ENCODE peak calls at places on chromosomes 11 and 22, in six cellular contexts. R is cardiac muscle cell, Y is IMR-90, W is SK-N-SH, C is MM.1S, G is tibial nerve. B is an unnamed sample.
A peak's percentile ranks its signal among the peaks of the same experiment; 100 is the strongest.

GRCh38 chr11:20337526-20338154 is 25.9 kb upstream of the HTATIP2 start:
- DNase-seq in R (peak; percentile 54), Y (peak; percentile 11), W (peak; percentile 74), C (peak; percentile 57), G (peak; percentile 11), B (peak; percentile 20)

GRCh38 chr11:130801287-130802146 is 114.8 kb downstream of the SNX19 start:
- DNase-seq in R (no peak), Y (peak; percentile 53), W (no peak), C (peak; percentile 89), G (no peak), B (peak; percentile 28)

GRCh38 chr11:88739524-88739923 is 326.3 kb downstream of the GRM5 start:
- DNase-seq in R (no peak), Y (no peak), W (no peak), C (no peak), G (no peak), B (no peak)

GRCh38 chr11:68373810-68374501 is 61.6 kb downstream of the LRP5 start:
- DNase-seq in R (peak; percentile 86), Y (peak; percentile 15), W (peak; percentile 83), C (no peak), G (no peak), B (no peak)

GRCh38 chr11:44761546-44761961 is 34.8 kb downstream of the TSPAN18 start:
- DNase-seq in R (no peak), Y (no peak), W (no peak), C (no peak), G (no peak), B (no peak)

GRCh38 chr22:46245515-46245914 is 4.6 kb downstream of the CDPF1 start:
- DNase-seq in R (peak; percentile 42), Y (no peak), W (peak; percentile 46), C (no peak), G (no peak), B (no peak)

GRCh38 chr11:794766-795637 is 3.1 kb downstream of the SLC25A22 start:
- DNase-seq in R (no peak), Y (no peak), W (no peak), C (no peak), G (no peak), B (no peak)

GRCh38 chr11:64892411-64892831 is 14.0 kb upstream of the EHD1 start:
- DNase-seq in R (no peak), Y (no peak), W (no peak), C (no peak), G (no peak), B (no peak)

GRCh38 chr11:71459076-71459766 is 6.2 kb downstream of the NADSYN1 start:
- DNase-seq in R (no peak), Y (no peak), W (no peak), C (no peak), G (no peak), B (no peak)

GRCh38 chr22:35349704-35350538 is 31.0 kb upstream of the HMOX1 start:
- DNase-seq in R (peak; percentile 31), Y (peak; percentile 37), W (peak; percentile 60), C (no peak), G (no peak), B (no peak)

GRCh38 chr11:61701298-61701993 is 21.3 kb downstream of the DAGLA start:
- DNase-seq in R (no peak), Y (peak; percentile 16), W (peak; percentile 64), C (no peak), G (no peak), B (no peak)

DNA sequence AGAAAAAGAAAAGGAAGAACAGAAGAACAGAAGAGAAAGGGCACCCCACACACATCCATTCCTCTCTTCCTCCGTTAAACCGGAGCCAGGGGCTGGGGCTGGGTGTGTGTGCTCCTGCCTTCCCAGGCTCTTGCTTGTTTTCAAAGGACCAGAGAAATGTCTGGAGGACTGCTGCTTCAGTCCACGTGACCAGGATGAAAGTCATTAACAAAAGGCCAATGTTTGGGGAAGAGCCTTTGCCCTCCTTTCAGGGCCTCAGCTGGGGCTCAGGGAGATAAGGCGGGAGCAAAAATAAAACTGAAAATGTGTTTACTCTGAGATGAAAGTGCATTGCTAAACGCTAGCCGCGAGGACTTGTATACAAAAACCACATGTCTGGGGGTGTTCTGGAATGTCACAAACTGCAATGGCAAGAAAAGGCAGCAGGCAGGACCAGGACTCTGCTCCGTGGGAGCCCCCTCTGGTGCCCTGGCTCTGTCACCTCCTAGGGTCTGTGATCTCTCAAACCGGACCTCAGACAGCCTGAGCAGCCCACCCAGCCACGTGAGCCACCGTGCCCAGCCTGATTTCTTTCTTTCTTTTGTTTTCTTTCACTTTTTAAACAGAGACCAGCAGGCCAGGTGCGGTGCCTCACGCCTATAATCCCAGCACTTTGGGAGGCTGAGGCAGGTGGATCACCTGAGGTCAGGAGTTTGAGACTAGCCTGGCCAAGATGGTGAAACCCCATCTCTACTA is 31.6 kb upstream of the MYH9 start:
- DNase-seq in R (peak; percentile 88), Y (peak; percentile 96), W (no peak), C (peak; percentile 84), G (peak; percentile 50), B (no peak)
- H3K27ac ChIP-seq in R (peak overlapping the region; percentile 85), Y (peak overlapping the region; percentile 90), W (no peak overlapping the region), C (peak overlapping the region; percentile 40), G (peak overlapping the region; percentile 83), B (peak overlapping the region; percentile 34)

GRCh38 chr11:122463530-122463929 is 192.0 kb upstream of the UBASH3B start:
- DNase-seq in R (no peak), Y (no peak), W (no peak), C (no peak), G (no peak), B (no peak)
- TF ChIP-seq CTCF in R (no peak), Y (no peak), W (no peak), C (no peak), G (no peak), B (no peak)

DNA sequence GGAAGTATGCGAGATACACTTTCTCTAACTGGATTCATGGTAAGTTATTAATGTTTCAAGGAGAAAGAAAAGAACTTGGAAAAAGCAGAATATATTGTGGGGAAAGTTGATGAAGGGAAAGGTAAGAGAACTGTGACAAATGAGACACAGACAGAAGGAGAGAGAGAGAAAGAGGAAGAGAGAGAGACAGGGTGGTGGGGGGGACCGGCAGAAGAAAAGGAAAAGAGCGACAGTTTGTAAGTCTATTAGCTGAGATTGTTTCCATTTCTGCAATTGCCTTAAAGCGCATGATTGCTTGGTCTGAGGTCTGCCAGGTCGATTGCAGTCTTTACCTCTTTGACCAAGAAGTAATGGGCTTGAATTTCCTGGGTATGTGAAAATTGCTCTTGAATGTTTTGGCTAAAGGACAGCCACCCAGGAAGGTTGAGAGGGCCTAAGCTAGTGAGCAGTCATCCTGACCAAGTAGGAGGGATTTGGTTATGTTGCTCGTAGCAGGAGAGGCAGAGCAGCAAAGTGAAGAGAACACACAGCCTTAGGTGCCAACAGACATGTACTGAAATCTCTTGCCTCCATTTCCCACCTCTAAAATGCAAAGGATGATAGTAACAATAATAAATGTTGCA is 23.6 kb upstream of the TMA7B start:
- DNase-seq in R (no peak), Y (no peak), W (no peak), C (no peak), G (no peak), B (no peak)
- H3K4me3 ChIP-seq in R (no peak overlapping the region), Y (no peak overlapping the region), W (no peak overlapping the region), C (no peak overlapping the region), G (no peak overlapping the region), B (no peak overlapping the region)

GRCh38 chr11:47566166-47566546 is 757 bp downstream of the PTPMT1 start:
- DNase-seq in R (no peak), Y (no peak), W (no peak), C (peak; percentile 37), G (no peak), B (no peak)
- H3K27ac ChIP-seq in R (peak overlapping the region; percentile 49), Y (no peak overlapping the region), W (peak overlapping the region; percentile 38), C (no peak overlapping the region), G (peak overlapping the region; percentile 93), B (no peak overlapping the region)

GRCh38 chr11:73236879-73237278 is 18.8 kb downstream of the P2RY2 start:
- DNase-seq in R (peak; percentile 49), Y (peak; percentile 18), W (peak; percentile 63), C (peak; percentile 44), G (peak; percentile 50), B (no peak)
- TF ChIP-seq CTCF in R (peak; percentile 62), Y (peak; percentile 60), W (peak; percentile 62), C (peak; percentile 71), G (peak; percentile 17), B (peak; percentile 79)

DNA sequence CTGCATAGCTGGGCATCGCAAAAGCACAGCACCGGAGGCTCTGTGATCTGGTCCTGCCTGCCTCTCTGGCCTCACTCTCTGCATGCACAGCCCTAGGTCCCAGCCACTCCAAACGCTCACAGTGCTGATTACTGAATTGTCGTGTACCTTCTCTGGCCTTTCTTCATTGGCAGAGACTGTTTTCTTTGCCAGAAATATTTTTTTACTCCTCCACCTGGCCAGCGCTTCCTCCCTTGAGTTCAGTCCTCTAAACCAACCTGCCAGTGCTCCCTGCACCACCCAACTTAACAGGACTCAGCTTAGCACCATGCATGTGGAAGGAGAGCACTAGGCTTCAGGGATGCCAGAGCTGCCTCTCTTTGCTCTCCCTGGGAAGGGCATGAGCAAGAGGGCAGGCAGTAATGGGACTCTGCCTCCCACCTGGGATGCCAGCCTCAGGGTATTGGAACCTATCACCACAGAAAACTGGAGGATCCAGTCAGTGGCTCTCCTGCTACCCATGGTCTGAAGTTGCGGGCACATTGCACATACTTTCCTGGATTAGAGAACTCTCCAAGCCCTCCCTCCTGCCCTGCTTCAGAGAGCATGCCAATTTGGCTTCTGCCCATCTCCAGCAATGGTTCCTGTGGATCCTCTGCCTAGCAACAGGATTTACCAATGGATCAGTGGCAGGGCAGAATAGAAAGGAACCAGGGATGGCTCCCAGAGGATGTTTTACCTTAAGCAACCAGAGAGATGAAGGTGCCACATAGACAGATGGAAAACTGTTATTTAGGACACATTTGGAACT is 37.0 kb upstream of the GNAZ start:
- DNase-seq in R (no peak), Y (no peak), W (no peak), C (no peak), G (no peak), B (no peak)
- H3K4me3 ChIP-seq in R (no peak overlapping the region), Y (no peak overlapping the region), W (no peak overlapping the region), C (no peak overlapping the region), G (no peak overlapping the region), B (no peak overlapping the region)

GRCh38 chr11:100774859-100775258 is 87.8 kb downstream of the ARHGAP42 start:
- DNase-seq in R (no peak), Y (no peak), W (no peak), C (no peak), G (no peak), B (peak; percentile 16)

GRCh38 chr11:100776212-100776896 is 89.3 kb downstream of the ARHGAP42 start:
- DNase-seq in R (peak; percentile 72), Y (peak; percentile 4), W (no peak), C (no peak), G (no peak), B (peak; percentile 81)

GRCh38 chr11:100777736-100778135 is 90.6 kb downstream of the ARHGAP42 start:
- DNase-seq in R (no peak), Y (no peak), W (no peak), C (no peak), G (no peak), B (no peak)

GRCh38 chr11:100778386-100778785 is 91.3 kb downstream of the ARHGAP42 start:
- DNase-seq in R (no peak), Y (no peak), W (no peak), C (no peak), G (no peak), B (no peak)

DNA sequence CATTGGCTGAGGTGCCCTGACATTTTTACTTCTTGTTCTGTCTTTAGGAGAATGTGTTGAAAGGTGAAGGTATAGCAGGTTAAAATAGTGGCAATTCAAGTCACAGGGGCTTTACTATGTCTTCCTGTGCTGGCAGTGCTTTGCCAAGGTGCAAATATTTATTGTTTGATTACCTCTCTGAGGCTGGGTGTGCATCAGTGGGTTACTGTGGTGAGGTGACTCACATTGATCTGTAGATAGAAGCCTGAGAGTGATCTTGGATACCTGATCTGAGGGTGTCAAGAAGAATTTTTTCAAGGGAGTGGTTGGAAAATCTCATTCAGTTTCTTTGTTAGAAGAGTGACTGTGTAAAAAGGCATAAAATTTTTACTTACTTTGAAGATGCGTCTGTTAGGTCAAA is 90.0 kb downstream of the ARHGAP42 start:
- DNase-seq in R (no peak), Y (no peak), W (no peak), C (no peak), G (no peak), B (no peak)
- H3K27ac ChIP-seq in R (no peak overlapping the region), Y (no peak overlapping the region), W (no peak overlapping the region), C (no peak overlapping the region), G (peak overlapping the region; percentile 70), B (no peak overlapping the region)

B was measured in brain microvascular endothelial cell.